ENCODE peak calls at places on chromosomes 12 and 14, in eight cellular contexts. N is ovary, J is HCT116, M is transverse colon, U is uterus, C is tibial nerve, G is IMR-90, W is suprapubic skin. L is an unnamed sample.
A peak's percentile ranks its signal among the peaks of the same experiment; 100 is the strongest.

GRCh38 chr12:14836336-14837210 is 6.8 kb downstream of the ART4 start:
- DNase-seq in J (no peak), C (no peak), N (no peak), G (peak; percentile 90), M (no peak), U (no peak), W (no peak), L (no peak)

GRCh38 chr14:89219056-89219455 is 198.0 kb downstream of the FOXN3 start:
- DNase-seq in M (no peak), G (no peak), N (no peak), U (no peak), W (no peak), C (no peak), J (no peak), L (no peak)

GRCh38 chr12:130633771-130634170 is 82.3 kb downstream of the RIMBP2 start:
- DNase-seq in M (peak; percentile 46), N (no peak), G (no peak), C (no peak), U (no peak), J (no peak), W (peak; percentile 30), L (no peak)

GRCh38 chr12:49552014-49552413 is 13.2 kb downstream of the KCNH3 start:
- DNase-seq in W (no peak), C (no peak), N (peak; percentile 29), J (no peak), U (no peak), M (no peak), G (no peak), L (peak; percentile 86)

GRCh38 chr12:42130670-42131402 is 13.8 kb downstream of the GXYLT1 start:
- DNase-seq in G (peak; percentile 64), W (no peak), U (peak; percentile 40), C (no peak), J (no peak), M (no peak), N (no peak), L (peak; percentile 20)

GRCh38 chr12:124919646-124920352 is 5.3 kb upstream of the UBC start:
- DNase-seq in W (no peak), C (no peak), G (peak; percentile 38), M (no peak), U (no peak), N (no peak), J (no peak), L (no peak)

GRCh38 chr14:85686908-85687307 is 157.0 kb downstream of the FLRT2 start:
- DNase-seq in W (no peak), C (no peak), U (no peak), M (no peak), J (no peak), N (no peak), G (no peak), L (no peak)

GRCh38 chr12:89384050-89384749 is 31.9 kb upstream of the DUSP6 start:
- DNase-seq in W (peak; percentile 71), J (no peak), U (peak; percentile 63), M (peak; percentile 68), C (peak; percentile 59), G (peak; percentile 92), N (peak; percentile 42), L (peak; percentile 57)

GRCh38 chr12:121124402-121125109 is 8.1 kb upstream of the P2RX7 start:
- DNase-seq in C (no peak), U (no peak), W (no peak), N (no peak), M (no peak), J (peak; percentile 87), G (peak; percentile 91), L (peak; percentile 27)

GRCh38 chr12:5546616-5547015 is 114.7 kb downstream of the NTF3 start:
- DNase-seq in U (no peak), G (peak; percentile 29), W (no peak), N (no peak), C (no peak), J (no peak), M (no peak), L (no peak)

GRCh38 chr12:47754881-47755280 is 3.8 kb downstream of the RAPGEF3 start:
- DNase-seq in J (no peak), G (no peak), C (no peak), M (peak; percentile 90), N (no peak), U (no peak), W (no peak), L (no peak)

GRCh38 chr12:104416160-104416559 is 40.6 kb upstream of the CHST11 start:
- DNase-seq in C (no peak), U (no peak), G (no peak), M (no peak), J (no peak), W (no peak), N (no peak), L (no peak)

GRCh38 chr12:119667577-119668314 is at the start of gene PRKAB1:
- DNase-seq in U (peak; percentile 93), C (peak; percentile 84), M (peak; percentile 98), W (peak; percentile 97), N (peak; percentile 96), J (peak; percentile 96), G (peak; percentile 96), L (peak; percentile 93)

GRCh38 chr14:89588840-89589296 is 171.8 kb upstream of the FOXN3 start:
- DNase-seq in J (no peak), G (no peak), U (no peak), N (no peak), M (no peak), W (no peak), C (no peak), L (no peak)

GRCh38 chr12:2959508-2960431 is 573 bp downstream of the TEAD4 start:
- DNase-seq in G (peak; percentile 60), J (no peak), U (peak; percentile 61), M (peak; percentile 43), C (peak; percentile 10), W (peak; percentile 73), N (peak; percentile 65), L (no peak)

GRCh38 chr12:7016958-7017571 is 1.2 kb downstream of the LPCAT3 start:
- DNase-seq in G (no peak), J (no peak), N (no peak), M (no peak), W (no peak), U (no peak), C (no peak), L (no peak)

GRCh38 chr12:7019043-7019569 is 830 bp upstream of the LPCAT3 start:
- DNase-seq in G (no peak), C (no peak), N (no peak), M (no peak), U (no peak), J (no peak), W (no peak), L (no peak)

GRCh38 chr12:7015555-7016370 is 2.5 kb downstream of the LPCAT3 start:
- DNase-seq in J (no peak), U (no peak), W (no peak), M (no peak), G (no peak), C (no peak), N (no peak), L (no peak)

GRCh38 chr12:7017870-7018349 is 366 bp downstream of the LPCAT3 start:
- DNase-seq in G (peak; percentile 8), W (peak; percentile 89), J (no peak), C (peak; percentile 20), N (no peak), U (no peak), M (peak; percentile 50), L (no peak)

GRCh38 chr12:7018350-7019042 is at the start of gene LPCAT3:
- DNase-seq in C (peak; percentile 95), M (peak; percentile 98), W (peak; percentile 98), N (peak; percentile 99), U (peak; percentile 98), J (peak; percentile 90), G (peak; percentile 90), L (peak; percentile 96)
- TF ChIP-seq POLR2A in C (peak; percentile 63), M (peak; percentile 90), W (no peak), N (peak; percentile 78), U (peak; percentile 78), J (no peak), G (no peak), L (no peak)

GRCh38 chr12:132056320-132056719 is 87.8 kb downstream of the DDX51 start:
- DNase-seq in W (no peak), G (no peak), C (no peak), U (no peak), N (no peak), M (no peak), J (no peak), L (no peak)

GRCh38 chr12:132056959-132057358 is 87.2 kb downstream of the DDX51 start:
- DNase-seq in M (no peak), W (no peak), J (no peak), G (no peak), C (no peak), N (no peak), U (no peak), L (no peak)

GRCh38 chr12:132054983-132055382 is 89.1 kb downstream of the DDX51 start:
- DNase-seq in J (no peak), C (no peak), N (no peak), W (peak; percentile 4), M (no peak), G (no peak), U (no peak), L (no peak)

GRCh38 chr12:132053338-132054330 is 90.5 kb downstream of the DDX51 start:
- DNase-seq in U (no peak), C (no peak), N (no peak), M (no peak), G (no peak), J (no peak), W (peak; percentile 47), L (no peak)

GRCh38 chr12:132055535-132056096 is 88.5 kb downstream of the DDX51 start:
- DNase-seq in U (no peak), C (no peak), W (peak; percentile 49), M (no peak), J (no peak), N (no peak), G (no peak), L (no peak)
- H3K4me3 ChIP-seq in U (no peak overlapping the region), C (no peak overlapping the region), W (no peak overlapping the region), M (no peak overlapping the region), J (no peak overlapping the region), N (no peak overlapping the region), G (no peak overlapping the region), L (no peak overlapping the region)

GRCh38 chr12:56687225-56688128 is 607 bp downstream of the PTGES3 start:
- DNase-seq in U (peak; percentile 48), W (peak; percentile 81), G (no peak), J (no peak), N (peak; percentile 71), C (peak; percentile 41), M (peak; percentile 69), L (peak; percentile 93)

GRCh38 chr12:56694161-56694560 is 6.1 kb upstream of the PTGES3 start:
- DNase-seq in N (peak; percentile 3), C (no peak), U (no peak), W (peak; percentile 6), J (no peak), G (no peak), M (no peak), L (no peak)

GRCh38 chr12:56688846-56689113 is 696 bp upstream of the PTGES3 start:
- DNase-seq in W (no peak), N (no peak), U (no peak), J (no peak), G (no peak), M (no peak), C (no peak), L (no peak)

GRCh38 chr12:56684745-56685369 is 3.2 kb downstream of the PTGES3 start:
- DNase-seq in M (no peak), U (no peak), C (no peak), W (peak; percentile 39), G (no peak), N (peak; percentile 11), J (no peak), L (no peak)

GRCh38 chr12:56688129-56688845 is at the start of gene PTGES3:
- DNase-seq in M (peak; percentile 98), J (peak; percentile 96), G (peak; percentile 96), U (peak; percentile 98), C (peak; percentile 96), N (peak; percentile 99), W (peak; percentile 98), L (peak; percentile 100)
- TF ChIP-seq POLR2A in M (peak; percentile 97), J (peak; percentile 97), G (peak; percentile 85), U (peak; percentile 97), C (peak; percentile 98), N (peak; percentile 94), W (peak; percentile 56), L (no peak)

GRCh38 chr14:32494566-32495434 is 165.7 kb downstream of the AKAP6 start:
- DNase-seq in U (no peak), C (no peak), W (no peak), G (peak; percentile 67), J (no peak), N (no peak), M (no peak), L (no peak)
- H3K4me3 ChIP-seq in U (no peak overlapping the region), C (no peak overlapping the region), W (no peak overlapping the region), G (peak overlapping the region; percentile 3), J (no peak overlapping the region), N (no peak overlapping the region), M (no peak overlapping the region), L (no peak overlapping the region)

L was measured in lower leg skin.